ENCODE peak calls at places on chromosomes 3 and 15, in six cellular contexts. Z is posterior vena cava, Q is epithelial cell of esophagus, M is mesothelial cell of epicardium, J is erythroblast, B is AG08396. O is an unnamed sample.

GRCh38 chr3:159781867-159782266 is 206.8 kb upstream of the IL12A start:
- DNase-seq in Z (no peak), Q (peak; percentile 45), M (no peak), J (no peak), B (no peak), O (no peak)

GRCh38 chr3:62712776-62713175 is 162.4 kb downstream of the CADPS start:
- DNase-seq in Z (no peak), Q (no peak), M (no peak), J (no peak), B (no peak), O (no peak)

GRCh38 chr3:29764059-29764458 is 483.2 kb downstream of the RBMS3 start:
- DNase-seq in Z (no peak), Q (peak; percentile 29), M (no peak), J (no peak), B (no peak), O (no peak)

GRCh38 chr3:72418149-72418686 is 430.0 kb downstream of the SHQ1 start:
- DNase-seq in Z (no peak), Q (peak; percentile 15), M (no peak), J (no peak), B (no peak), O (no peak)

GRCh38 chr3:58351920-58352319 is 19.2 kb downstream of the PXK start:
- DNase-seq in Z (no peak), Q (no peak), M (no peak), J (no peak), B (no peak), O (no peak)

GRCh38 chr15:74449066-74449465 is 11.9 kb downstream of the UBL7 start:
- DNase-seq in Z (peak; percentile 32), Q (no peak), M (no peak), J (no peak), B (no peak), O (no peak)

GRCh38 chr3:112769624-112770023 is 77.0 kb downstream of the CD200R1L start:
- DNase-seq in Z (no peak), Q (peak; percentile 73), M (no peak), J (no peak), B (no peak), O (no peak)

GRCh38 chr3:123536153-123536895 is 48.5 kb downstream of the HACD2 start:
- DNase-seq in Z (no peak), Q (no peak), M (no peak), J (no peak), B (no peak), O (no peak)

GRCh38 chr3:42070089-42070885 is 20.9 kb upstream of the TRAK1 start:
- DNase-seq in Z (no peak), Q (peak; percentile 59), M (no peak), J (no peak), B (no peak), O (no peak)

GRCh38 chr3:131518682-131519081 is 15.9 kb upstream of the MRPL3 start:
- DNase-seq in Z (no peak), Q (no peak), M (no peak), J (no peak), B (no peak), O (no peak)

GRCh38 chr3:89353465-89353864 is 246.0 kb downstream of the EPHA3 start:
- DNase-seq in Z (no peak), Q (peak; percentile 95), M (no peak), J (no peak), B (no peak), O (no peak)

GRCh38 chr15:89406756-89407650 is 72.4 kb upstream of the POLG start:
- DNase-seq in Z (no peak), Q (peak; percentile 24), M (no peak), J (no peak), B (no peak), O (no peak)

GRCh38 chr3:55296035-55296434 is 191.1 kb downstream of the WNT5A start:
- DNase-seq in Z (no peak), Q (no peak), M (no peak), J (no peak), B (no peak), O (no peak)

GRCh38 chr15:48559270-48559669 is 86.2 kb downstream of the FBN1 start:
- DNase-seq in Z (peak; percentile 84), Q (peak; percentile 22), M (no peak), J (no peak), B (peak; percentile 51), O (no peak)

GRCh38 chr3:44529927-44530326 is 25.1 kb upstream of the ZKSCAN7 start:
- DNase-seq in Z (no peak), Q (peak; percentile 18), M (no peak), J (peak; percentile 36), B (no peak), O (no peak)

GRCh38 chr3:197309528-197310361 is 11.3 kb upstream of the DLG1 start:
- DNase-seq in Z (no peak), Q (peak; percentile 64), M (no peak), J (no peak), B (peak; percentile 57), O (no peak)

GRCh38 chr15:59590027-59590426 is 21.6 kb upstream of the GCNT3 start:
- DNase-seq in Z (no peak), Q (no peak), M (no peak), J (no peak), B (no peak), O (no peak)

GRCh38 chr3:149199474-149199873 is 22.2 kb downstream of the CP start:
- DNase-seq in Z (no peak), Q (no peak), M (no peak), J (no peak), B (no peak), O (no peak)

GRCh38 chr3:136735103-136735502 is 17.1 kb downstream of the STAG1 start:
- DNase-seq in Z (no peak), Q (no peak), M (no peak), J (no peak), B (no peak), O (no peak)

GRCh38 chr3:41076399-41076798 is 122.9 kb upstream of the CTNNB1 start:
- DNase-seq in Z (no peak), Q (no peak), M (no peak), J (no peak), B (no peak), O (no peak)

GRCh38 chr15:74709011-74709410 is 13.2 kb upstream of the EDC3 start:
- DNase-seq in Z (no peak), Q (peak; percentile 64), M (no peak), J (no peak), B (no peak), O (no peak)

GRCh38 chr15:36571301-36571700 is 8.1 kb upstream of the CDIN1 start:
- DNase-seq in Z (no peak), Q (no peak), M (no peak), J (no peak), B (peak; percentile 46), O (no peak)

GRCh38 chr3:16305121-16305541 is 40.1 kb downstream of the OXNAD1 start:
- DNase-seq in Z (no peak), Q (no peak), M (no peak), J (peak; percentile 49), B (no peak), O (no peak)

GRCh38 chr3:131328739-131329138 is 52.8 kb upstream of the NUDT16 start:
- DNase-seq in Z (no peak), Q (no peak), M (no peak), J (no peak), B (no peak), O (no peak)

GRCh38 chr3:116000315-116000714 is 377.0 kb downstream of the GAP43 start:
- DNase-seq in Z (no peak), Q (peak; percentile 97), M (no peak), J (peak; percentile 41), B (peak; percentile 39), O (no peak)

GRCh38 chr15:98734472-98735284 is 86.3 kb downstream of the IGF1R start:
- DNase-seq in Z (no peak), Q (peak; percentile 42), M (no peak), J (peak; percentile 40), B (no peak), O (no peak)

GRCh38 chr3:38004415-38005075 is 14.0 kb downstream of the VILL start:
- DNase-seq in Z (peak; percentile 90), Q (peak; percentile 80), M (no peak), J (peak; percentile 68), B (peak; percentile 68), O (peak; percentile 90)

GRCh38 chr15:81050806-81051205 is 50.1 kb downstream of the TLNRD1 start:
- DNase-seq in Z (no peak), Q (no peak), M (no peak), J (no peak), B (no peak), O (no peak)

GRCh38 chr3:57544181-57545125 is at the start of gene DNAH12:
- DNase-seq in Z (no peak), Q (peak; percentile 36), M (peak; percentile 62), J (peak; percentile 28), B (peak; percentile 47), O (no peak)

GRCh38 chr3:128131897-128132646 is 8.5 kb upstream of the RUVBL1 start:
- DNase-seq in Z (no peak), Q (no peak), M (no peak), J (no peak), B (no peak), O (no peak)

GRCh38 chr3:156395961-156396700 is 158.8 kb downstream of the SSR3 start:
- DNase-seq in Z (no peak), Q (peak; percentile 4), M (no peak), J (no peak), B (no peak), O (no peak)

GRCh38 chr3:152277198-152277597 is 8.5 kb downstream of the MBNL1 start:
- DNase-seq in Z (no peak), Q (no peak), M (no peak), J (no peak), B (no peak), O (no peak)

GRCh38 chr3:87771338-87772059 is 287.3 kb downstream of the CGGBP1 start:
- DNase-seq in Z (no peak), Q (peak; percentile 58), M (no peak), J (peak; percentile 60), B (no peak), O (no peak)

GRCh38 chr3:72010044-72010443 is 225.1 kb upstream of the PROK2 start:
- DNase-seq in Z (no peak), Q (no peak), M (no peak), J (peak; percentile 54), B (no peak), O (peak; percentile 69)

GRCh38 chr3:119403201-119403600 is 60.2 kb downstream of the TMEM39A start:
- DNase-seq in Z (no peak), Q (no peak), M (no peak), J (no peak), B (no peak), O (no peak)

GRCh38 chr3:123198352-123198751 is 3.4 kb upstream of the SEC22A start:
- DNase-seq in Z (no peak), Q (peak; percentile 2), M (no peak), J (peak; percentile 24), B (no peak), O (no peak)

GRCh38 chr3:197748597-197749314 is 927 bp upstream of the FYTTD1 start:
- DNase-seq in Z (no peak), Q (no peak), M (no peak), J (no peak), B (peak; percentile 49), O (no peak)

GRCh38 chr3:52495777-52496602 is 852 bp downstream of the STAB1 start:
- DNase-seq in Z (no peak), Q (peak; percentile 28), M (no peak), J (no peak), B (peak; percentile 67), O (no peak)